ENCODE peak calls at places on chromosomes 12 and 14, in six cellular contexts. G is amniotic stem cell; T is stimulated activated CD4-positive, alpha-beta T cell treated with anti-CD3 and anti-CD28 coated beads, Interleukin-2, amount 100 ng/mL, for 48 hours; N is activated T-helper 1 cell treated with Interleukin-2 at 50 U/mL for 16 hours; W is fibroblast of the aortic adventitia; O is neuronal stem cell. S is an unnamed sample.

GRCh38 chr14:69464379-69464778 is 20.1 kb upstream of the PLEKHD1 start:
- DNase-seq in G (no peak), T (no peak), W (peak; percentile 35), O (no peak), N (no peak), S (no peak)

GRCh38 chr12:49706351-49707126 is 666 bp downstream of the FMNL3 start:
- DNase-seq in G (no peak), N (no peak), W (peak; percentile 50), O (no peak), T (no peak), S (peak; percentile 41)

GRCh38 chr14:50523271-50524041 is 8.9 kb downstream of the MAP4K5 start:
- DNase-seq in T (no peak), N (no peak), G (no peak), W (no peak), O (no peak), S (no peak)

GRCh38 chr12:76586764-76587395 is 27.3 kb upstream of the OSBPL8 start:
- DNase-seq in O (peak; percentile 11), N (no peak), T (peak; percentile 13), W (peak; percentile 80), G (no peak), S (peak; percentile 18)

GRCh38 chr12:61750604-61751003 is 509.6 kb upstream of the USP15 start:
- DNase-seq in N (no peak), G (no peak), O (no peak), W (no peak), T (no peak), S (no peak)

GRCh38 chr12:112175361-112176155 is 50.2 kb downstream of the TRAFD1 start:
- DNase-seq in W (no peak), T (no peak), G (no peak), O (no peak), N (no peak), S (no peak)

GRCh38 chr12:45416161-45416560 is 200.3 kb downstream of the ANO6 start:
- DNase-seq in W (peak; percentile 12), O (no peak), G (no peak), N (no peak), T (no peak), S (no peak)

GRCh38 chr12:29238822-29239291 is 89.8 kb downstream of the FAR2 start:
- DNase-seq in O (no peak), G (no peak), N (no peak), W (no peak), T (no peak), S (no peak)

GRCh38 chr14:92945959-92946846 is 23.3 kb downstream of the CHGA start:
- DNase-seq in G (no peak), W (peak; percentile 68), N (no peak), T (no peak), O (no peak), S (peak; percentile 46)